ENCODE peak calls at places on chromosomes 16 and 17, in six cellular contexts. O is astrocyte of the spinal cord, D is PC-3, P is ovary, M is esophagus squamous epithelium, N is OCI-LY7. K is an unnamed sample.

GRCh38 chr17:41263212-41263611 is 2.0 kb upstream of the KRTAP9-6 start:
- DNase-seq in O (no peak), D (no peak), P (no peak), M (no peak), N (no peak), K (no peak)

GRCh38 chr17:55962931-55963378 is 190.3 kb upstream of the ANKFN1 start:
- DNase-seq in O (no peak), D (no peak), P (no peak), M (no peak), N (no peak), K (no peak)

GRCh38 chr16:77885596-77886295 is 97.4 kb downstream of the VAT1L start:
- DNase-seq in O (peak; percentile 67), D (no peak), P (no peak), M (no peak), N (no peak), K (no peak)

GRCh38 chr17:41329279-41329925 is 13.9 kb upstream of the KRTAP17-1 start:
- DNase-seq in O (peak; percentile 38), D (peak; percentile 69), P (no peak), M (no peak), N (peak; percentile 18), K (no peak)

GRCh38 chr16:71974068-71974818 is 26.0 kb downstream of the PKD1L3 start:
- DNase-seq in O (no peak), D (no peak), P (no peak), M (no peak), N (no peak), K (no peak)

GRCh38 chr17:17789828-17790672 is 46.7 kb downstream of the SREBF1 start:
- DNase-seq in O (no peak), D (no peak), P (no peak), M (no peak), N (no peak), K (no peak)

GRCh38 chr17:77632619-77633018 is 325.9 kb upstream of the TNRC6C start:
- DNase-seq in O (no peak), D (no peak), P (no peak), M (no peak), N (no peak), K (no peak)

GRCh38 chr17:40443196-40443987 is at the start of gene IGFBP4:
- DNase-seq in O (peak; percentile 76), D (peak; percentile 62), P (peak; percentile 92), M (no peak), N (peak; percentile 20), K (no peak)

GRCh38 chr17:43092891-43093290 is 32.3 kb downstream of the BRCA1 start:
- DNase-seq in O (peak; percentile 24), D (no peak), P (no peak), M (no peak), N (no peak), K (no peak)

GRCh38 chr16:27402964-27403600 is 1.1 kb downstream of the IL21R start:
- DNase-seq in O (peak; percentile 30), D (no peak), P (no peak), M (no peak), N (peak; percentile 85), K (no peak)
- H3K4me3 ChIP-seq in O (no peak overlapping the region), D (no peak overlapping the region), P (no peak overlapping the region), M (peak overlapping the region; percentile 27), N (peak overlapping the region; percentile 74), K (no peak overlapping the region)

GRCh38 chr17:50848039-50848438 is 12.7 kb downstream of the WFIKKN2 start:
- DNase-seq in O (no peak), D (no peak), P (no peak), M (no peak), N (no peak), K (no peak)
- TF ChIP-seq CTCF in O (no peak), D (peak; percentile 10), P (no peak), M (no peak), N (no peak), K (no peak)

GRCh38 chr17:3004150-3004801 is 59.1 kb downstream of the OR1D5 start:
- DNase-seq in O (peak; percentile 94), D (peak; percentile 97), P (peak; percentile 98), M (peak; percentile 77), N (peak; percentile 80), K (peak; percentile 46)
- H3K4me3 ChIP-seq in O (no peak overlapping the region), D (peak overlapping the region; percentile 23), P (peak overlapping the region; percentile 16), M (peak overlapping the region; percentile 35), N (peak overlapping the region; percentile 60), K (no peak overlapping the region)

DNA sequence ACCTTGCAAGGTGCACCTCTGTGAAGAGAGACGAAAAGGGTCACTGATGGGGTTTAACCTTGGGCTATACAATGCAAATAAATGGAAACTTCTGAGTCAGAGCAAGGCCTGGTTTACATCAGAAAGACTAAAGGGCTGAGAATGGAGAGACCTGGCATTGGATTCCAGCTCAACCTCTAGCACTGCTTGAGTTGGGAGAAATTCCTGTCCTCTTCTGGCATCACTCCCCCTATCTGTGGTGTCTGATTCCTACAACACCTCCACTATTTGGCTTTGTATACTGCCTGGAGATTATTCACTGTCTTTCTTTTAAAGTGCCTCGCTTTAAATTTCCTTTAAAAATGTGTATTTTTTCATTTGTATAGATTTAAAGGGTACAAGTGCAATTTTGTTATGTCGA is 68.8 kb downstream of the GPR139 start:
- DNase-seq in O (no peak), D (no peak), P (no peak), M (no peak), N (no peak), K (no peak)
- TF ChIP-seq CTCF in O (no peak), D (peak; percentile 22), P (no peak), M (no peak), N (peak; percentile 16), K (no peak)

GRCh38 chr17:32127156-32127897 is 15.0 kb upstream of the RHOT1 start:
- DNase-seq in O (peak; percentile 68), D (peak; percentile 49), P (peak; percentile 74), M (peak; percentile 53), N (peak; percentile 64), K (no peak)

GRCh38 chr17:32125848-32126153 is 16.5 kb upstream of the RHOT1 start:
- DNase-seq in O (no peak), D (no peak), P (no peak), M (no peak), N (no peak), K (no peak)

GRCh38 chr17:32126325-32126724 is 16.0 kb upstream of the RHOT1 start:
- DNase-seq in O (no peak), D (no peak), P (no peak), M (no peak), N (no peak), K (no peak)

GRCh38 chr17:32124985-32125847 is 17.1 kb upstream of the RHOT1 start:
- DNase-seq in O (no peak), D (no peak), P (no peak), M (no peak), N (no peak), K (no peak)

DNA sequence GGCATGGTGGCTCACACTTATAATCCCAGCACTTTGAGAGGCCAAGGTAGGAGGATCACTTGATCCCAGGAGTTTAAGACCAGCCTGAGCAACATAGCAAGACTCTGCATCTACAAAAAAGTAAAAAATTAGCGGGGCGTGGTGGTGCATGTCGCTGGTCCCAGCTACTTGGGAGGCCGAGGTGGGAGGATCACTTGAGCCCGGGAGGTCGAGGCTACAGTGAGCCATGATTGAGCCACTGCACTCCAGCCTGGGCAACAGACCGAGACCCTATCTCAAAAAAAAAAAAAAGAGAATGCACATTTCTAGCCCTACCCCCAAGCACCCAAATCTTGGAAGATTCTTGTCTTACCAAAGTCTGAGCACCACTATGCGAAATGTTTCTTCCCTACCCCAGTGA is 15.6 kb upstream of the RHOT1 start:
- DNase-seq in O (no peak), D (no peak), P (no peak), M (no peak), N (no peak), K (no peak)
- H3K4me3 ChIP-seq in O (no peak overlapping the region), D (peak overlapping the region; percentile 88), P (peak overlapping the region; percentile 51), M (peak overlapping the region; percentile 53), N (peak overlapping the region; percentile 70), K (no peak overlapping the region)

K was measured in AG04449.